ENCODE peak calls at places on chromosomes 16 and 17, in nine cellular contexts. Q, X, S, P, Z, L, E, M and T are unnamed samples.

GRCh38 chr16:11603331-11603750 is 16.6 kb upstream of the LITAF start:
- DNase-seq in Q (no peak), X (no peak), S (no peak), P (peak; percentile 59), Z (no peak), L (no peak), E (no peak), M (no peak), T (no peak)

GRCh38 chr17:45144199-45145034 is 3.9 kb upstream of the HEXIM1 start:
- DNase-seq in Q (no peak), X (peak; percentile 69), S (peak; percentile 86), P (peak; percentile 21), Z (peak; percentile 56), L (no peak), E (peak; percentile 54), M (no peak), T (no peak)

GRCh38 chr16:49660647-49661046 is 195.3 kb downstream of the ZNF423 start:
- DNase-seq in Q (no peak), X (no peak), S (no peak), P (peak; percentile 63), Z (no peak), L (no peak), E (no peak), M (no peak), T (no peak)

GRCh38 chr16:57794849-57795430 is 7.4 kb downstream of the KIFC3 start:
- DNase-seq in Q (no peak), X (no peak), S (peak; percentile 63), P (no peak), Z (no peak), L (no peak), E (no peak), M (no peak), T (no peak)

GRCh38 chr17:19714542-19715411 is 1.6 kb downstream of the SLC47A2 start:
- DNase-seq in Q (no peak), X (no peak), S (peak; percentile 64), P (no peak), Z (no peak), L (no peak), E (no peak), M (no peak), T (peak; percentile 56)

GRCh38 chr16:54242199-54242598 is 44.4 kb downstream of the IRX3 start:
- DNase-seq in Q (peak; percentile 7), X (no peak), S (no peak), P (peak; percentile 36), Z (peak; percentile 7), L (no peak), E (no peak), M (peak; percentile 41), T (no peak)

GRCh38 chr17:26792486-26792885 is 501.4 kb upstream of the WSB1 start:
- DNase-seq in Q (peak; percentile 17), X (no peak), S (no peak), P (no peak), Z (no peak), L (no peak), E (no peak), M (no peak), T (no peak)

GRCh38 chr16:9042533-9042932 is 48.9 kb upstream of the HAPSTR1 start:
- DNase-seq in Q (no peak), X (no peak), S (no peak), P (no peak), Z (no peak), L (no peak), E (no peak), M (no peak), T (no peak)

GRCh38 chr17:15463363-15463762 is 4.1 kb downstream of the CDRT4 start:
- DNase-seq in Q (no peak), X (peak; percentile 19), S (peak; percentile 78), P (no peak), Z (no peak), L (no peak), E (peak; percentile 41), M (no peak), T (peak; percentile 73)

GRCh38 chr17:9984768-9985167 is 79.7 kb upstream of the RCVRN start:
- DNase-seq in Q (no peak), X (no peak), S (no peak), P (no peak), Z (no peak), L (no peak), E (no peak), M (no peak), T (no peak)

GRCh38 chr16:2149630-2150417 is 1.4 kb downstream of the RAB26 start:
- DNase-seq in Q (no peak), X (no peak), S (no peak), P (no peak), Z (no peak), L (peak; percentile 22), E (no peak), M (no peak), T (peak; percentile 68)

GRCh38 chr16:2148714-2149629 is 547 bp downstream of the RAB26 start:
- DNase-seq in Q (no peak), X (no peak), S (no peak), P (peak; percentile 61), Z (no peak), L (no peak), E (peak; percentile 48), M (no peak), T (no peak)

GRCh38 chr16:2152695-2153506 is 2.7 kb upstream of the TRAF7 start:
- DNase-seq in Q (no peak), X (peak; percentile 51), S (no peak), P (no peak), Z (no peak), L (peak; percentile 59), E (peak; percentile 48), M (no peak), T (peak; percentile 69)

GRCh38 chr16:2151188-2152091 is 3.0 kb downstream of the RAB26 start:
- DNase-seq in Q (no peak), X (no peak), S (no peak), P (no peak), Z (no peak), L (peak; percentile 38), E (no peak), M (no peak), T (no peak)

GRCh38 chr16:2150418-2151187 is 2.2 kb downstream of the RAB26 start:
- DNase-seq in Q (peak; percentile 80), X (peak; percentile 62), S (no peak), P (peak; percentile 64), Z (no peak), L (peak; percentile 44), E (peak; percentile 59), M (no peak), T (peak; percentile 78)
- TF ChIP-seq POLR2AphosphoS5 in Q (peak; percentile 87), X (peak; percentile 32), S (no peak), P (peak; percentile 10), Z (no peak), L (no peak), E (no peak), M (peak; percentile 39), T (no peak)

DNA sequence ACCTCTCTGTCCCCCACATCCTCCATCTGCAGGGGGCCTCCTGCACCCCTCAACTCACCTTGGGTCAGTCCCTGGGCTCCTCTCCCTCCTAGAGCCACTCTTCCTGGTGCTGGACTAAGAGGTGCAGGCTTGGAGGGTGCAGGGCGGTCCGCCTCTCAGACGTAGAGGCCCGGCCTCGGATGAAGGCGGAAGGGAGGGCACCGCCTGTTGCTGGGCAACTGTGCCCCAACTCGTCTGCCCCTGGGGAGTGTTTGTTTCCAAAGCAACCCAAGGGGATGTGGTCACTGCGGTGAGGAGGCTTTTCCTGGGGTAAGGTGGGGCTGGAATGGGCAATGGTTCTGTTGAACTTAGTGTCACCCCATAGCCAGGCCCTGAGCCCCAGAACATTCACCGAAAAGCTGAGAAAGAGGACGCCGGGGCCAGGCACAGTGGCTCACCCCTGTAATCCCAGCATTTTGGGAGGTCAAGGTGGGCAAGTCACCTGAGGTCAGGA is at the start of gene C16orf54:
- DNase-seq in Q (no peak), X (peak; percentile 87), S (peak; percentile 76), P (no peak), Z (no peak), L (peak; percentile 99), E (peak; percentile 73), M (no peak), T (peak; percentile 82)
- TF ChIP-seq POLR2AphosphoS5 in Q (no peak), X (peak; percentile 39), S (no peak), P (no peak), Z (no peak), L (peak; percentile 75), E (no peak), M (no peak), T (no peak)

DNA sequence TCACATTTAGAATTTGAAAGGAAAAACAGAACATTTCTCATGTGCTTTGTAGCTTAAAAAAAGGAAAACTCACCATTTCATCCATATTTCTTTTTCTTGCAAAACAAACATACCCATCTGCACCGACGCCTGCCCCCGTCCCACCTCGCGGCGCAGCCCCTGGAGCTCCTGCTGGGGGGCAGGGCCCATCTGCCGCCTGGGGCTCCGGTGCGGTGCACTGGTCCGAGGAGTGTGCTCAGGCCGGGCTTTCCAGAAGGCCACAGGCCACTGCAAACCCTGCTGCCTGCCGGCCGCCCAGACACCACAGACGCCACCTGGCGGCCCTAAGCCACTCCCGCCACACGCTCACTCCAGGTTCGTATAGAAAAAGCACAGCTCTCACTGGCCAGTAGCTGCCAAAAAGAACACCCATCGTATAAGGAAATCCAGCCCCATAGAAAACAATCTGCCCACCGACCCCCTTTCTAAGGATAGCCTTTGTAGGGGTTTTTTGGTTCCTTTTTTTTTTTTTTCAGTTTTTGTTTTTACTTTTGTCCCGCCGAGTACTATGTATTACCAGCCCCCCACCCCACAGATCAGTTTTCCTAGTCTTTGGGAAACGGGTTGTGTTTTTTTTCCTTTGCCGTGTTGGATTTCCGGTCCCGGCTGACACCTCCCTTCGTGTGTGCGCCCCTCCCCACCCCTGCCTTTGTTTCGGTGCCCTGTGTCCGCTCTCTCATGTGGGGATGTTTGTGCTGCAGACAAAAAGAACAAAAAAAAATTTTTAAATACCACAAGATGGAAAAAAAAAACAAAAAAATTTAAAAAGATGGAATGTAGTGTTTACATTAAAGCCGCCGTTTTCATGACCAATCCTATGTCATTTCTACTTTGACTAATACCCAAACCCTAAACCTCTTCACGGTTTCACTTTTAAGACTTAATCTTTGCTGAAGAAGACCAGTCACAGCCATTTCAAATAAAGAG is 68.8 kb downstream of the AMFR start:
- DNase-seq in Q (peak; percentile 75), X (peak; percentile 81), S (peak; percentile 91), P (peak; percentile 93), Z (peak; percentile 72), L (peak; percentile 73), E (peak; percentile 82), M (peak; percentile 72), T (peak; percentile 77)
- TF ChIP-seq POLR2AphosphoS5 in Q (no peak), X (no peak), S (no peak), P (no peak), Z (no peak), L (no peak), E (no peak), M (no peak), T (no peak)

DNA sequence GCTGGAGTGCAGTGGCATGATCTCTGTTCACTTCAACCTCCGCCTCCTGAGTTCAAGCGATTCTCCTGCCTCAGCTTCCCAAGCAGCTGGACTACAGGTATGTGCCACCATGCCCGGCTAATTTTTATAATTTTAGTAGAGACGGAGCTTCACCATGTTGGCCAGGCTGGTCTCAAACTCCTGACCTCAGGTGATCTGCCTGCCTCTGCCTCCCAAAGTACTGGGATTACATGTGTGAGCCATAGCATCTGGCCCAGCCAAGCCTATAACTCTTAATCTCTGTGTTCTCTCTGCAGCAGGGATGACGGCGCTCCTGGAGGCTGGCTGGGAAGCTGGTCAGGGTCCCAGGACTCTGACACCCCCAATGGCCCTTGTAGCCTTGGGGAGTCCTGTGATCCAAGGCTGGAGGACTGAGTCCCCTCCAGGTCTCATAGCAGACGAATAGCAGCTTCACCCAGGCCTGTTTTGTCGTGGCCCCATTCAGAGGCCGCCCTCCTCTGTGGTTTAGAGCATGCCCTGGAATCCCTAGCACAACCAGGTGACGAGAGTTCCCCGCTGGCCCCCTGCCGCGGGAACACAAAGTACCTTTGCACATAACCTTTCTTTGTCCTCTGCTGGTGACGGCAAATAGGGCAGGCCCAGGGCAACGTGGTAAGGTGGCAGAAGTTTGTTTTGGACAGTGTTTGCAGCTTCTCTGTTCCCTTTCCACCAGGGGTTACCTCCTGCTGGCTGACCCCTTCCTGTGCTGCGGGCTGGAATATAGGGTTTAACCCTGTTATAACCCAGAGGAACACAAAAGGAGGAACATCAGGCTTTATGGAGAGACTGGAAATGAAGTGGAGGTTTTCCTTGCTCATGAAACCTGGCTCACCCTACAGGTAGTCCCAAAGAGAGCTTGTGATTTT is 43.0 kb upstream of the TOB1 start:
- DNase-seq in Q (no peak), X (no peak), S (no peak), P (no peak), Z (peak; percentile 91), L (peak; percentile 61), E (peak; percentile 95), M (no peak), T (peak; percentile 84)
- TF ChIP-seq POLR2AphosphoS5 in Q (no peak), X (no peak), S (no peak), P (no peak), Z (peak; percentile 99), L (no peak), E (peak; percentile 61), M (no peak), T (no peak)